ENCODE peak calls at places on chromosomes 4 and X, in six cellular contexts. One of them, this sample, is unnamed.

GRCh38 chr4:82753238-82753637 is 45.4 kb downstream of the SCD5 start:
- DNase-seq in NCI-H345: no peak
- DNase-seq in epithelial cell of esophagus: peak; percentile 49
- DNase-seq in activated T-cell treated with anti-CD3 and anti-CD28 coated beads for 1 hour: no peak
- DNase-seq in fibroblast of mammary gland: no peak
- DNase-seq in uterus: no peak
- DNase-seq in this sample: no peak

GRCh38 chr4:185592845-185593488 is 57.7 kb upstream of the PDLIM3 start:
- DNase-seq in fibroblast of mammary gland: peak; percentile 22
- DNase-seq in epithelial cell of esophagus: peak; percentile 17
- DNase-seq in activated T-cell treated with anti-CD3 and anti-CD28 coated beads for 1 hour: no peak
- DNase-seq in NCI-H345: no peak
- DNase-seq in uterus: no peak
- DNase-seq in this sample: no peak

GRCh38 chrX:48487362-48487785 is 11.4 kb downstream of the FTSJ1 start:
- DNase-seq in uterus: no peak
- DNase-seq in NCI-H345: no peak
- DNase-seq in epithelial cell of esophagus: peak; percentile 96
- DNase-seq in fibroblast of mammary gland: peak; percentile 94
- DNase-seq in activated T-cell treated with anti-CD3 and anti-CD28 coated beads for 1 hour: no peak
- DNase-seq in this sample: peak; percentile 96

GRCh38 chrX:14497184-14497666 is 32.1 kb upstream of the GLRA2 start:
- DNase-seq in NCI-H345: no peak
- DNase-seq in uterus: no peak
- DNase-seq in fibroblast of mammary gland: peak; percentile 19
- DNase-seq in activated T-cell treated with anti-CD3 and anti-CD28 coated beads for 1 hour: no peak
- DNase-seq in epithelial cell of esophagus: no peak
- DNase-seq in this sample: peak; percentile 8

GRCh38 chr4:10075953-10076391 is 40.6 kb downstream of the WDR1 start:
- DNase-seq in NCI-H345: no peak
- DNase-seq in uterus: peak; percentile 29
- DNase-seq in fibroblast of mammary gland: no peak
- DNase-seq in epithelial cell of esophagus: no peak
- DNase-seq in activated T-cell treated with anti-CD3 and anti-CD28 coated beads for 1 hour: no peak
- DNase-seq in this sample: no peak

GRCh38 chrX:132489256-132490085 is 633 bp upstream of the MBNL3 start:
- DNase-seq in uterus: peak; percentile 59
- DNase-seq in epithelial cell of esophagus: peak; percentile 54
- DNase-seq in fibroblast of mammary gland: peak; percentile 17
- DNase-seq in activated T-cell treated with anti-CD3 and anti-CD28 coated beads for 1 hour: peak; percentile 20
- DNase-seq in NCI-H345: peak; percentile 55
- DNase-seq in this sample: no peak

GRCh38 chr4:82611982-82612381 is 50.2 kb upstream of the TMEM150C start:
- DNase-seq in activated T-cell treated with anti-CD3 and anti-CD28 coated beads for 1 hour: no peak
- DNase-seq in epithelial cell of esophagus: no peak
- DNase-seq in fibroblast of mammary gland: no peak
- DNase-seq in uterus: no peak
- DNase-seq in NCI-H345: no peak
- DNase-seq in this sample: no peak

GRCh38 chr4:107757860-107758476 is 37.9 kb upstream of the PAPSS1 start:
- DNase-seq in uterus: no peak
- DNase-seq in activated T-cell treated with anti-CD3 and anti-CD28 coated beads for 1 hour: no peak
- DNase-seq in epithelial cell of esophagus: peak; percentile 50
- DNase-seq in NCI-H345: peak; percentile 21
- DNase-seq in fibroblast of mammary gland: peak; percentile 55
- DNase-seq in this sample: peak; percentile 47

This sample was measured in AG10803.